ENCODE peak calls at places on chromosomes 16 and 17, in seven cellular contexts. Z is stomach, W is cardiac muscle cell, S is posterior vena cava, H is T-helper 17 cell, X is H54, N is T-helper 2 cell. B is an unnamed sample.
A peak's percentile ranks its signal among the peaks of the same experiment; 100 is the strongest.

GRCh38 chr17:17871913-17872312 is 35.1 kb upstream of the SREBF1 start:
- DNase-seq in Z (no peak), W (no peak), S (no peak), H (no peak), X (no peak), N (no peak), B (no peak)

GRCh38 chr16:82793550-82794244 is 166.9 kb downstream of the CDH13 start:
- DNase-seq in Z (no peak), W (no peak), S (no peak), H (no peak), X (no peak), N (no peak), B (no peak)

GRCh38 chr17:51059781-51060180 is 60.9 kb downstream of the SPAG9 start:
- DNase-seq in Z (no peak), W (no peak), S (no peak), H (no peak), X (no peak), N (no peak), B (no peak)

GRCh38 chr16:82440336-82440735 is 186.4 kb upstream of the CDH13 start:
- DNase-seq in Z (no peak), W (peak; percentile 13), S (no peak), H (no peak), X (no peak), N (no peak), B (peak; percentile 22)

GRCh38 chr17:76485569-76485968 is 15.7 kb downstream of the RHBDF2 start:
- DNase-seq in Z (no peak), W (no peak), S (peak; percentile 81), H (no peak), X (no peak), N (no peak), B (no peak)

GRCh38 chr16:5490499-5490898 is 392.9 kb upstream of the EEF2KMT start:
- DNase-seq in Z (no peak), W (peak; percentile 72), S (no peak), H (no peak), X (peak; percentile 51), N (no peak), B (peak; percentile 71)

GRCh38 chr17:10216213-10216982 is 18.0 kb upstream of the GAS7 start:
- DNase-seq in Z (no peak), W (no peak), S (no peak), H (no peak), X (no peak), N (no peak), B (peak; percentile 43)

GRCh38 chr17:41421116-41421515 is 3.3 kb downstream of the KRT37 start:
- DNase-seq in Z (no peak), W (no peak), S (no peak), H (no peak), X (no peak), N (no peak), B (no peak)

GRCh38 chr17:48611681-48612455 is 1.1 kb upstream of the HOXB7 start:
- DNase-seq in Z (no peak), W (no peak), S (no peak), H (no peak), X (no peak), N (no peak), B (peak; percentile 74)

GRCh38 chr16:79272141-79272577 is 328.4 kb downstream of the MAF start:
- DNase-seq in Z (no peak), W (no peak), S (no peak), H (peak; percentile 59), X (no peak), N (peak; percentile 53), B (no peak)

GRCh38 chr16:67428146-67428731 is 2.7 kb upstream of the HSD11B2 start:
- DNase-seq in Z (peak; percentile 85), W (peak; percentile 88), S (peak; percentile 90), H (peak; percentile 23), X (peak; percentile 72), N (peak; percentile 41), B (peak; percentile 92)

GRCh38 chr17:78498848-78499247 is 78.3 kb downstream of the DNAH17 start:
- DNase-seq in Z (no peak), W (no peak), S (no peak), H (no peak), X (no peak), N (no peak), B (peak; percentile 64)

GRCh38 chr16:63050391-63050790 is 1014.2 kb upstream of the CDH8 start:
- DNase-seq in Z (no peak), W (no peak), S (no peak), H (no peak), X (no peak), N (no peak), B (no peak)

GRCh38 chr17:35373532-35373983 is at the start of gene SLFN11:
- DNase-seq in Z (peak; percentile 71), W (no peak), S (peak; percentile 96), H (peak; percentile 83), X (peak; percentile 67), N (peak; percentile 87), B (peak; percentile 25)